ENCODE peak calls at places on chromosomes 6 and 20, in nine cellular contexts. B, G, N, P, Q, A, I, H and C are unnamed samples. For H3K27me3, the result is how much of the 10 kb centered on the place peaks cover.

GRCh38 chr6:118812972-118813371 is 81.0 kb upstream of the ASF1A start:
- DNase-seq in B (no peak), G (no peak), N (no peak), P (no peak), Q (peak), A (no peak), I (no peak), H (no peak), C (no peak)

GRCh38 chr6:50087231-50087954 is 37.7 kb upstream of the DEFB112 start:
- DNase-seq in B (no peak), G (peak), N (peak), P (no peak), Q (peak), A (no peak), I (no peak), H (no peak), C (no peak)

GRCh38 chr6:37535701-37536461 is 36.2 kb upstream of the CCDC167 start:
- DNase-seq in B (no peak), G (no peak), N (no peak), P (no peak), Q (no peak), A (no peak), I (no peak), H (no peak), C (no peak)

GRCh38 chr6:7313505-7314165 is 636 bp upstream of the SSR1 start:
- DNase-seq in B (no peak), G (no peak), N (no peak), P (no peak), Q (no peak), A (no peak), I (no peak), H (no peak), C (no peak)

GRCh38 chr6:51718533-51718932 is 368.9 kb downstream of the PKHD1 start:
- DNase-seq in B (no peak), G (no peak), N (no peak), P (no peak), Q (no peak), A (no peak), I (no peak), H (no peak), C (no peak)

GRCh38 chr20:51345601-51346101 is 196.9 kb downstream of the NFATC2 start:
- DNase-seq in B (no peak), G (no peak), N (no peak), P (peak), Q (peak), A (no peak), I (no peak), H (peak), C (no peak)

GRCh38 chr20:59850018-59850641 is 83.3 kb downstream of the SYCP2 start:
- DNase-seq in B (no peak), G (no peak), N (peak), P (no peak), Q (peak), A (no peak), I (no peak), H (no peak), C (no peak)

GRCh38 chr6:90413867-90414266 is 117.2 kb upstream of the BACH2 start:
- DNase-seq in B (peak), G (no peak), N (no peak), P (no peak), Q (peak), A (peak), I (no peak), H (no peak), C (no peak)

GRCh38 chr6:149963212-149963461 is 606 bp upstream of the ULBP1 start:
- DNase-seq in B (no peak), G (no peak), N (no peak), P (no peak), Q (peak), A (no peak), I (no peak), H (no peak), C (no peak)

GRCh38 chr20:45059022-45059728 is 41.8 kb downstream of the KCNS1 start:
- DNase-seq in B (no peak), G (no peak), N (no peak), P (no peak), Q (peak), A (no peak), I (no peak), H (no peak), C (no peak)

GRCh38 chr6:20415304-20416062 is 13.8 kb downstream of the E2F3 start:
- DNase-seq in B (no peak), G (no peak), N (no peak), P (no peak), Q (no peak), A (no peak), I (no peak), H (no peak), C (peak)

GRCh38 chr6:42451595-42452170 is at the start of gene TRERF1:
- DNase-seq in B (peak), G (peak), N (no peak), P (peak), Q (peak), A (peak), I (peak), H (no peak), C (peak)

GRCh38 chr6:167571550-167571949 is 246.7 kb downstream of the TTLL2 start:
- DNase-seq in B (no peak), G (no peak), N (no peak), P (peak), Q (no peak), A (no peak), I (no peak), H (no peak), C (peak)

GRCh38 chr20:35673884-35674283 is 9.2 kb upstream of the CPNE1 start:
- DNase-seq in B (no peak), G (no peak), N (no peak), P (peak), Q (no peak), A (no peak), I (no peak), H (no peak), C (peak)

GRCh38 chr6:141483561-141484061 is 649.1 kb upstream of the GJE1 start:
- DNase-seq in B (peak), G (peak), N (no peak), P (no peak), Q (peak), A (peak), I (no peak), H (no peak), C (no peak)

GRCh38 chr20:32682508-32682987 is 8.8 kb upstream of the C20orf203 start:
- DNase-seq in B (no peak), G (no peak), N (no peak), P (no peak), Q (no peak), A (no peak), I (no peak), H (no peak), C (no peak)

GRCh38 chr6:20811112-20811746 is 277.0 kb downstream of the CDKAL1 start:
- DNase-seq in B (no peak), G (peak), N (no peak), P (no peak), Q (peak), A (no peak), I (no peak), H (no peak), C (no peak)

GRCh38 chr6:4125500-4125899 is 9.9 kb downstream of the ECI2 start:
- DNase-seq in B (no peak), G (no peak), N (no peak), P (no peak), Q (no peak), A (no peak), I (no peak), H (no peak), C (no peak)

GRCh38 chr6:78810146-78810545 is 57.2 kb upstream of the IRAK1BP1 start:
- DNase-seq in B (no peak), G (peak), N (peak), P (no peak), Q (peak), A (no peak), I (no peak), H (no peak), C (no peak)

GRCh38 chr6:125913864-125914351 is 42.7 kb upstream of the HINT3 start:
- DNase-seq in B (no peak), G (peak), N (no peak), P (no peak), Q (peak), A (no peak), I (no peak), H (no peak), C (no peak)

GRCh38 chr6:98977606-98978292 is 30.0 kb upstream of the FBXL4 start:
- DNase-seq in B (no peak), G (no peak), N (no peak), P (no peak), Q (no peak), A (no peak), I (no peak), H (no peak), C (no peak)

GRCh38 chr6:150314230-150315188 is 54.3 kb upstream of the IYD start:
- DNase-seq in B (no peak), G (no peak), N (no peak), P (no peak), Q (no peak), A (no peak), I (no peak), H (no peak), C (no peak)

GRCh38 chr6:63636516-63636968 is 940 bp downstream of the PHF3 start:
- DNase-seq in B (peak), G (no peak), N (peak), P (no peak), Q (peak), A (peak), I (peak), H (peak), C (no peak)

GRCh38 chr6:5997420-5998093 is 9.2 kb downstream of the NRN1 start:
- DNase-seq in B (no peak), G (no peak), N (no peak), P (no peak), Q (no peak), A (no peak), I (no peak), H (no peak), C (no peak)

GRCh38 chr6:5994999-5995698 is 11.6 kb downstream of the NRN1 start:
- DNase-seq in B (no peak), G (no peak), N (no peak), P (no peak), Q (no peak), A (no peak), I (no peak), H (no peak), C (no peak)

GRCh38 chr6:5996701-5997419 is 9.9 kb downstream of the NRN1 start:
- DNase-seq in B (no peak), G (no peak), N (no peak), P (no peak), Q (no peak), A (no peak), I (no peak), H (no peak), C (no peak)

GRCh38 chr6:5994234-5994998 is 12.3 kb downstream of the NRN1 start:
- DNase-seq in B (no peak), G (no peak), N (no peak), P (no peak), Q (no peak), A (no peak), I (no peak), H (no peak), C (no peak)

DNA sequence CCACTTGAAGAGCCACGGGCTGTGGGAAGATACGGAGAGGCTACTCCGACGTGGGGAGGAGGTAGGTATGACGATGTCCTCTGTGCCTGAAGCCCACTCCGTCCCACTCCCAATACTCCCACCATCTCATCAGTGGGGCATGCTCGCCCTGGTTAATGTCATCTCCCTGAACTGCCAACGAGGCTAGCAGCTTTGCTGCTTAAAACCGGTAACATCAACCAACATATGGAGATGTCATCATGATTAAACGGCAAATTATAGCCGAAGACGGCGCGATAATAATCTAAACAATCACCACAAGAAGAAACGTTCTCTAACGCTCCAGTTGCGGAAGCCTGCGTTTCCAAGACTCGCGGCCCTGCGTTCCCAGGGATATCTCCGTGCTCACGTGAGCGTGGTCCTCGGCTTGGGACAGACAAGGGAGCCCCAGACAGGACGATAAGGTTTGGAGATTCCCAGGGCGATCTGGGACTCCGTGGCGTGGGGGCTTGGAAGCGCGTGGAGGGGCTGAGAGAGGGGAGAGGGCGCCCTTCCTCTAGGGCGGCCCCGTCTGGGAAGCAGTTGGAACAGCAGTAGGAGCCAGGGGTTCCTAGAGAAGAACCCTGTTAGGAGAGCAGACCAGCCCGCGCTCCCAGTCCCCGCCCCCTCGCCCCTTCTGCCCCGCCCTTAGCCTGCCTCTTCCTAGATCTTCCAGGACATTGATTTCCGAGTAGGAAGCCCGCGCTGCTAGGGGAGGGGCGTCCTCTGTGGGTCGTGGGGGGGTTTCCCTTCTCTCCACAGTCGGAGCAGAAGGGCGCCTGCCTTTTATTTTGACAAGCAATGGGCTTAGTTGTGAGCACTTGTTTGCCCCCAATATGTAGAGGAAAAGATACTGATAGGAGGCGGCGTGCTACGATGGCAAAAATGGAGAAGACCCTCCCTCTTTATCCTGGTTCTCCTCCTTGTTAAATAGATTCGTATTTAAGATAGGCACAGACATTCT is 10.7 kb downstream of the NRN1 start:
- DNase-seq in B (no peak), G (no peak), N (peak), P (peak), Q (no peak), A (peak), I (peak), H (peak), C (peak)
- H3K27me3 ChIP-seq in B (half or more), G (half or more), N (under half), P (half or more), Q (half or more), A (half or more), I (under half), H (under half), C (under half)

GRCh38 chr6:107216197-107216933 is 101.0 kb upstream of the BEND3 start:
- DNase-seq in B (no peak), G (no peak), N (no peak), P (no peak), Q (no peak), A (no peak), I (no peak), H (no peak), C (no peak)
- H3K27me3 ChIP-seq in B (under half), G (under half), N (under half), P (under half), Q (under half), A (under half), I (under half), H (under half), C (under half)

DNA sequence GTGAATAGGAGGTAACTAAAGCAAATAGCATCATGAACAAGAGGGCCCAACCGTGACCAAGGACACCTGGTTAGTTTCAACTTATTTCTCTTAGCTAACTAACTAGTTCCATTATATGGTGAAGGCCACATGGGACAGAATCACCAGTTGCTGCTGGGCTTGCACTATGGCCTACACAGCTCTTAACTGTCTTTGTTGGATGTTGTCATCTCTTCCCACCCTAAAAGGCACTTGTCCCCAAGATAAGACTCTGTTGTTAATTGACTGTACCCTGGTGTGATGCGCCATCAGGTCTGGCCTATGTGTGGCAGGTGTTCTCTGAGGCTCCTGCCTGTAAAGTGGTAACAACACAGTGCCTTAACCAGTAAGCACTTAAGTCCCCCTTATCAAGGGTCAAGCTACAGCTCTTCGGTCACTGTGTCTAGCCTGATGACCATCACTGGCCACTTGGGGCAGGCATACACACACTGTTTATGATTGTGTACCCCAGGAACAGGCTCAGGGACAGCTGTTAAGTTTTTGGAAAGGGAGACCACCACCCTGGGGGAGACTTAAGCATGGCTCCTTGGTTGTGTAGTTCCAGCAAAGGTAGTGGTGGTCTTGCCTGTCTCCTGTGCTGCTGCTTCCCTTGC is 51.2 kb downstream of the CHD6 start:
- DNase-seq in B (no peak), G (no peak), N (no peak), P (no peak), Q (no peak), A (no peak), I (no peak), H (no peak), C (no peak)
- H3K27me3 ChIP-seq in B (under half), G (under half), N (under half), P (under half), Q (under half), A (under half), I (under half), H (under half), C (under half)

GRCh38 chr6:89409461-89410035 is 2.5 kb downstream of the RRAGD start:
- DNase-seq in B (no peak), G (no peak), N (no peak), P (no peak), Q (no peak), A (no peak), I (no peak), H (no peak), C (no peak)
- H3K27me3 ChIP-seq in B (under half), G (under half), N (under half), P (under half), Q (under half), A (under half), I (under half), H (under half), C (under half)